ENCODE peak calls at places on chromosomes 16 and 17, in seven cellular contexts. One of them, this sample, is unnamed. For H3K9me2, the result is how much of the 10 kb centered on the place peaks cover.

GRCh38 chr16:11992008-11992584 is 15.6 kb downstream of the SNX29 start:
- DNase-seq in hepatocyte: no peak
- DNase-seq in GM23248: no peak
- DNase-seq in PC-3: no peak
- DNase-seq in HCT116: no peak
- DNase-seq in PC-9: no peak
- DNase-seq in MM.1S: no peak
- DNase-seq in this sample: no peak

GRCh38 chr17:62704381-62704971 is 77.0 kb downstream of the MRC2 start:
- DNase-seq in PC-3: peak
- DNase-seq in GM23248: peak
- DNase-seq in HCT116: no peak
- DNase-seq in MM.1S: no peak
- DNase-seq in PC-9: peak
- DNase-seq in hepatocyte: peak
- DNase-seq in this sample: peak

GRCh38 chr16:1346422-1347285 is 5.0 kb downstream of the TSR3 start:
- DNase-seq in GM23248: peak
- DNase-seq in PC-9: no peak
- DNase-seq in MM.1S: no peak
- DNase-seq in PC-3: no peak
- DNase-seq in HCT116: no peak
- DNase-seq in hepatocyte: no peak
- DNase-seq in this sample: no peak

GRCh38 chr16:69241911-69242310 is 54.9 kb downstream of the SNTB2 start:
- DNase-seq in PC-9: no peak
- DNase-seq in HCT116: no peak
- DNase-seq in hepatocyte: no peak
- DNase-seq in MM.1S: no peak
- DNase-seq in PC-3: no peak
- DNase-seq in GM23248: peak
- DNase-seq in this sample: no peak

GRCh38 chr17:40373999-40374398 is 9.5 kb upstream of the GJD3 start:
- DNase-seq in hepatocyte: no peak
- DNase-seq in HCT116: no peak
- DNase-seq in GM23248: no peak
- DNase-seq in PC-3: no peak
- DNase-seq in MM.1S: no peak
- DNase-seq in PC-9: no peak
- DNase-seq in this sample: no peak

GRCh38 chr17:81474958-81475357 is 37.6 kb downstream of the ACTG1 start:
- DNase-seq in HCT116: no peak
- DNase-seq in GM23248: no peak
- DNase-seq in MM.1S: no peak
- DNase-seq in PC-9: no peak
- DNase-seq in PC-3: no peak
- DNase-seq in hepatocyte: no peak
- DNase-seq in this sample: no peak

GRCh38 chr16:81729451-81729850 is 49.6 kb upstream of the PLCG2 start:
- DNase-seq in hepatocyte: no peak
- DNase-seq in HCT116: peak
- DNase-seq in PC-3: no peak
- DNase-seq in PC-9: no peak
- DNase-seq in MM.1S: no peak
- DNase-seq in GM23248: no peak
- DNase-seq in this sample: peak

GRCh38 chr16:46947900-46948547 is 25.4 kb downstream of the DNAJA2 start:
- DNase-seq in PC-3: peak
- DNase-seq in HCT116: peak
- DNase-seq in PC-9: peak
- DNase-seq in GM23248: peak
- DNase-seq in hepatocyte: peak
- DNase-seq in MM.1S: peak
- DNase-seq in this sample: peak

GRCh38 chr17:1362065-1362848 is 37.8 kb downstream of the YWHAE start:
- DNase-seq in GM23248: peak
- DNase-seq in HCT116: no peak
- DNase-seq in PC-9: no peak
- DNase-seq in hepatocyte: no peak
- DNase-seq in MM.1S: no peak
- DNase-seq in PC-3: no peak
- DNase-seq in this sample: no peak

GRCh38 chr17:39954876-39955275 is 7.9 kb upstream of the GSDMA start:
- DNase-seq in PC-9: no peak
- DNase-seq in HCT116: no peak
- DNase-seq in hepatocyte: no peak
- DNase-seq in GM23248: no peak
- DNase-seq in PC-3: no peak
- DNase-seq in MM.1S: no peak
- DNase-seq in this sample: peak

GRCh38 chr16:70520612-70521297 is 2.6 kb downstream of the COG4 start:
- DNase-seq in GM23248: peak
- DNase-seq in HCT116: no peak
- DNase-seq in PC-3: peak
- DNase-seq in PC-9: no peak
- DNase-seq in MM.1S: no peak
- DNase-seq in hepatocyte: no peak
- DNase-seq in this sample: no peak

GRCh38 chr17:74201250-74201649 is 2.2 kb upstream of the RPL38 start:
- DNase-seq in GM23248: peak
- DNase-seq in PC-3: peak
- DNase-seq in MM.1S: no peak
- DNase-seq in PC-9: no peak
- DNase-seq in hepatocyte: no peak
- DNase-seq in HCT116: no peak
- DNase-seq in this sample: no peak

GRCh38 chr17:74200112-74200511 is 3.4 kb upstream of the RPL38 start:
- DNase-seq in PC-9: no peak
- DNase-seq in hepatocyte: no peak
- DNase-seq in GM23248: no peak
- DNase-seq in HCT116: no peak
- DNase-seq in PC-3: no peak
- DNase-seq in MM.1S: no peak
- DNase-seq in this sample: no peak

GRCh38 chr17:74197801-74198200 is 5.7 kb upstream of the RPL38 start:
- DNase-seq in HCT116: no peak
- DNase-seq in MM.1S: no peak
- DNase-seq in hepatocyte: no peak
- DNase-seq in PC-9: no peak
- DNase-seq in PC-3: no peak
- DNase-seq in GM23248: no peak
- DNase-seq in this sample: no peak

GRCh38 chr17:74198694-74199093 is 4.8 kb upstream of the RPL38 start:
- DNase-seq in hepatocyte: no peak
- DNase-seq in HCT116: no peak
- DNase-seq in GM23248: no peak
- DNase-seq in PC-9: no peak
- DNase-seq in PC-3: no peak
- DNase-seq in MM.1S: no peak
- DNase-seq in this sample: no peak

DNA sequence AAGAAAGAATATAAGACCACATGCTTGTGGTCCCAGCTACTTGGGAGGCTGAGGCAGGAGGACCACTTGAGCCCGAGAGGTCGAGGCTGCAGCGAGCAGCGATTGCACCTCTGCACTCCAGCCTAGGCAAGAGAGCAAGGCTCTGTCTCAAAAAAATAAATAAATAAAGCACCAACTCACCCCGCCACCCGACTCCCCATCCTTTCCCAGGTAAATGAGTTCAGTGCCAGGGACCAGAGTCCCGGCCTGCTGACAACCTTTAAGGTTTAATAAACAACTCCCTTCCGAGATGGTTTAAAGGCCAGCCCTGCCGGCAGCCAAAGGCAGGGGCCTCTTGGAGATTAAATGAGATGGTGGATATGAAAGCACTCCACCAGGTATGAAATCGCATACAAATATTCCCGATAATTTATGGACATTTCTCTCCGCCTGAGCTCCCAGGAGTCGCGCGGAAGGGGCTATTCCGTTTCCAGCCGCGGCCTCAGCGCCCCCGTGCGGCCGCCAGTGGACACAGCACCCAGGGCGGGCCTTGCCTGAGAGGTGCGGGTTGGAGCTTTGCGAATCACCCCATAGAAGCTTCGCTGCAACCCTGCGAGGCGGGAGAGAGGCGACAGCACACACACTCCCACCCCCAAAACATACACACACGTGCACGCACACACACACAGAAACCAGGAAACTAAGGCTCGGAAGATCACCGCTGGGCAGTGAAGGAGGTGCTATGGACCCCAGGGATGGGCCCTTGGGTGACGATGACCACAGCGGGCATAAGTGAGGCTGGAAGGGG is 4.0 kb upstream of the RPL38 start:
- DNase-seq in PC-9: peak
- DNase-seq in hepatocyte: peak
- DNase-seq in MM.1S: peak
- DNase-seq in GM23248: peak
- DNase-seq in HCT116: no peak
- DNase-seq in PC-3: peak
- DNase-seq in this sample: peak
- TF ChIP-seq EZH2 in PC-9: no peak
- TF ChIP-seq EZH2 in hepatocyte: no peak
- TF ChIP-seq EZH2 in MM.1S: no peak
- TF ChIP-seq EZH2 in GM23248: no peak
- TF ChIP-seq EZH2 in HCT116: no peak
- TF ChIP-seq EZH2 in PC-3: no peak
- TF ChIP-seq EZH2 in this sample: no peak

GRCh38 chr17:33201255-33201654 is 91.8 kb downstream of the ASIC2 start:
- DNase-seq in hepatocyte: no peak
- DNase-seq in PC-9: no peak
- DNase-seq in MM.1S: no peak
- DNase-seq in GM23248: no peak
- DNase-seq in HCT116: no peak
- DNase-seq in PC-3: no peak
- DNase-seq in this sample: peak
- H3K9me2 ChIP-seq in hepatocyte: under half
- H3K9me2 ChIP-seq in PC-9: under half
- H3K9me2 ChIP-seq in MM.1S: under half
- H3K9me2 ChIP-seq in GM23248: under half
- H3K9me2 ChIP-seq in HCT116: under half
- H3K9me2 ChIP-seq in PC-3: under half
- H3K9me2 ChIP-seq in this sample: under half

DNA sequence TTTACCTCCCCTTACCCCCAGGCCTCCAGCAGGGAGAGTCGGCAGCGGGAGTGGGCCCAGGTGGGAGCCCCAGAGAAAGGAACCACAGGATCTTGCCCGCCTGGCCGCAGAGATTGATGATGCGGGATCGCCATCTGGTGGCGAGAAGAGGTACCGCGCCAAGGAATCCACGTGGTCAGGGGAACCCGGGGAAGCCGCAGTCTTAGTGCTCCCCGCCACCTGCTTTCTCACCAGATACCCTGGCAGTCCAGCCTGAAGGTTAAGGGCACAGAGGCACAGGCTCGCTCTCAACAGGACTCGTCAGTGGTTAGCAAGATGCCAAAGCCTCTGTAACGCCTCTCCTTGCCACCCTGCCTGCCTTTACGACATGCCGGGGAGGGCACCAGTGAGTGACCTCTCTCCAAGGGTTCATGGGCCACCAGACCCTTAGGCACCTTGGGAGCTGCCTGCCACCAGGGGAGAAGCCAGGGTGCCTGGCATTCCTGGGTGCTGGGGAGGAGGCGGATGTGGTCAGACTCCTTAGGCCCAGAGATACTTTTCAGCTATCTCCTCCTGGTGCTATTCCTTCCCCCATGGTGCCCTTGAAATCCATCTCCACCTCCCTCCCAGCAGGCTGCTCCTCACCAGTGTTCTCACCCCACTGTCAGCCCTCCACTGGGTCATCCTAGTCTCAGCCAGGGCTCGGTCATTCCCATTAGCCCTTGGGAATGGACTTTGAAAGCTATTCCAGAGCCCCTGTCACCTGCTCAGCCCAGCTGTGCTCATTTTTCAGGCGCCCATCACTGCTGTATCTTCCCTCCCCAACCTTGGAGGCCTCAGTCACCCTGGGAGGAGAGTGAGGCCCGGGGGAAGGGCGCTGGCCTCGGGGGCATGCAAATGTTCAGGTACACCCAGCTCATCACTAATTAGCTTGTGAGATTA is 5.4 kb upstream of the RHBDF2 start:
- DNase-seq in PC-9: peak
- DNase-seq in MM.1S: peak
- DNase-seq in HCT116: peak
- DNase-seq in PC-3: peak
- DNase-seq in hepatocyte: peak
- DNase-seq in GM23248: peak
- DNase-seq in this sample: peak
- TF ChIP-seq EZH2 in PC-9: no peak
- TF ChIP-seq EZH2 in MM.1S: no peak
- TF ChIP-seq EZH2 in HCT116: no peak
- TF ChIP-seq EZH2 in PC-3: no peak
- TF ChIP-seq EZH2 in hepatocyte: no peak
- TF ChIP-seq EZH2 in GM23248: no peak
- TF ChIP-seq EZH2 in this sample: no peak

GRCh38 chr17:16589097-16589969 is 20.3 kb upstream of the ZNF287 start:
- DNase-seq in HCT116: peak
- DNase-seq in PC-9: peak
- DNase-seq in MM.1S: peak
- DNase-seq in hepatocyte: peak
- DNase-seq in PC-3: peak
- DNase-seq in GM23248: peak
- DNase-seq in this sample: peak
- H3K9me2 ChIP-seq in HCT116: under half
- H3K9me2 ChIP-seq in PC-9: under half
- H3K9me2 ChIP-seq in MM.1S: under half
- H3K9me2 ChIP-seq in hepatocyte: under half
- H3K9me2 ChIP-seq in PC-3: under half
- H3K9me2 ChIP-seq in GM23248: under half
- H3K9me2 ChIP-seq in this sample: under half

DNA sequence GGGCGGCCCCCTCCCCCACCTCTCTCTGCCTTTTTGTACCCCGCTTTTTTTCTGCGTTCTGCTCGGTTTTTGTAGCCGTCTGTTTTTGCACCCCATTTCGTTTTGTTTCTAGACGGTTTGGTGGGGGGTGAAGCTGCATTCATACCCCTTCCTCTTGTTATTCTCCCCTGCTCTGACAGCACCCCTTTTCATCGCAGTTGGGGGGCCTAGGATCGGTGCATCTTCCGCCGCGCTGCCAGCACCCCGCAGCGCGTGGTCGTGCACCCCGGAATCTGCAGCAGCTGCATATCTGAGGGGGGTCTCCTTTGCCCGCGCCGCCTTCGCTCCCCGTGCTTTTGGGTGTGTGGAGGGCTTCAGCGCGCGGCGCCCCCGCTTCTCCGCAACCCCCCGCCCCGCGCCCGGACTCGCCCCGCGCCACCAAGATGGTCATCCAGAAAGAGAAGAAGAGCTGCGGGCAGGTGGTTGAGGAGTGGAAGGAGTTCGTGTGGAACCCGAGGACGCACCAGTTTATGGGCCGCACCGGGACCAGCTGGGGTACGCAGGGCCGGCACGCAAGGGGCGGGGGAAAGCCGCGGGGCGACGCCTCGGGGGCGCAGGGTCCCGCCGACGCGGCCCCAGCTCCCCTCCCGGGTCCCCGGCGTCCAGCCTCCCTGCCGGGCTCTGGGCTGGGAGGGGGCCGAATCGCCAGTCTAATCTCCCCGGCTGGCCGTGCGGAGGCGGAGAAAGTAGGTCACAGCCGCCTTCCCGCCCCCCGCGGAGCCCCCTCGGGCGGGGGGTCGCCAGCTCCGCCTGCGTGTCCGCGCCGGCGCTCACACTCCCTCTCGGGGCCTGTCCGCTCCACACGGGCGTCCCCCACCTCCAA is 602 bp downstream of the ATP1B2 start:
- DNase-seq in MM.1S: no peak
- DNase-seq in PC-3: no peak
- DNase-seq in HCT116: no peak
- DNase-seq in PC-9: no peak
- DNase-seq in hepatocyte: peak
- DNase-seq in GM23248: no peak
- DNase-seq in this sample: peak
- TF ChIP-seq EZH2 in MM.1S: peak
- TF ChIP-seq EZH2 in PC-3: no peak
- TF ChIP-seq EZH2 in HCT116: no peak
- TF ChIP-seq EZH2 in PC-9: no peak
- TF ChIP-seq EZH2 in hepatocyte: peak
- TF ChIP-seq EZH2 in GM23248: peak
- TF ChIP-seq EZH2 in this sample: peak